ENCODE peak calls at places on chromosomes 11 and 22, in seven cellular contexts. W is dorsolateral prefrontal cortex, I is anterior cingulate cortex, B is neuronal stem cell, X is amniotic epithelial cell, M is esophagus squamous epithelium, Y is Right ventricle myocardium superior. L is an unnamed sample.

GRCh38 chr11:47914743-47915142 is 65.6 kb upstream of the PTPRJ start:
- DNase-seq in W (no peak), M (no peak), I (no peak), Y (no peak), X (peak; percentile 57), B (no peak), L (peak; percentile 40)

GRCh38 chr11:130865772-130866114 is 50.5 kb downstream of the SNX19 start:
- DNase-seq in B (no peak), W (no peak), Y (no peak), M (no peak), I (no peak), X (no peak), L (no peak)

GRCh38 chr22:17083811-17084540 is 824 bp upstream of the IL17RA start:
- DNase-seq in M (no peak), W (no peak), X (no peak), Y (no peak), B (no peak), I (no peak), L (no peak)

GRCh38 chr22:48222742-48223487 is 1460.5 kb downstream of the TBC1D22A start:
- DNase-seq in M (no peak), Y (no peak), B (no peak), W (no peak), X (no peak), I (no peak), L (no peak)

GRCh38 chr11:7548659-7549283 is 35.0 kb downstream of the PPFIBP2 start:
- DNase-seq in X (no peak), M (no peak), W (no peak), Y (no peak), B (no peak), I (no peak), L (peak; percentile 22)

GRCh38 chr11:62553839-62554361 is 7.3 kb upstream of the AHNAK start:
- DNase-seq in X (peak; percentile 81), Y (no peak), I (no peak), M (no peak), B (no peak), W (no peak), L (no peak)

GRCh38 chr11:58057481-58057880 is 26.7 kb downstream of the OR6Q1 start:
- DNase-seq in X (peak; percentile 68), Y (no peak), M (no peak), I (no peak), B (no peak), W (no peak), L (no peak)

GRCh38 chr11:57459112-57460016 is 964 bp upstream of the RTN4RL2 start:
- DNase-seq in W (no peak), Y (no peak), M (no peak), X (no peak), I (no peak), B (no peak), L (no peak)

GRCh38 chr11:47448566-47449427 is at the start of gene RAPSN:
- DNase-seq in B (no peak), W (no peak), Y (peak; percentile 56), M (no peak), X (no peak), I (no peak), L (no peak)

GRCh38 chr22:20979243-20979809 is 2.8 kb upstream of the LZTR1 start:
- DNase-seq in X (peak; percentile 92), W (no peak), M (no peak), Y (peak; percentile 77), I (peak; percentile 31), B (peak; percentile 65), L (peak; percentile 77)

GRCh38 chr11:85826096-85826855 is 15.3 kb upstream of the SYTL2 start:
- DNase-seq in B (no peak), M (no peak), X (peak; percentile 32), W (peak; percentile 81), I (peak; percentile 16), Y (peak; percentile 55), L (peak; percentile 56)

GRCh38 chr11:81644239-81644840 is 1089.3 kb downstream of the FAM181B start:
- DNase-seq in Y (no peak), I (no peak), X (peak; percentile 10), M (no peak), W (no peak), B (peak; percentile 27), L (peak; percentile 20)

GRCh38 chr11:65417702-65418430 is 4.7 kb upstream of the NEAT1 start:
- DNase-seq in W (no peak), X (peak; percentile 34), I (no peak), B (no peak), M (no peak), Y (peak; percentile 69), L (no peak)

GRCh38 chr22:46085831-46086576 is 64.3 kb upstream of the PPARA start:
- DNase-seq in I (no peak), X (peak; percentile 74), M (no peak), Y (peak; percentile 87), B (no peak), W (no peak), L (peak; percentile 53)

GRCh38 chr22:31639640-31640039 is 22.4 kb downstream of the PISD start:
- DNase-seq in W (no peak), B (no peak), X (no peak), I (no peak), M (no peak), Y (no peak), L (no peak)

GRCh38 chr11:2193099-2193886 is 21.7 kb upstream of the TH start:
- DNase-seq in M (no peak), X (no peak), I (no peak), B (no peak), Y (peak; percentile 57), W (no peak), L (peak; percentile 94)

GRCh38 chr11:33779849-33780528 is 5.7 kb upstream of the FBXO3 start:
- DNase-seq in B (no peak), I (no peak), W (no peak), Y (no peak), X (peak; percentile 91), M (no peak), L (no peak)

GRCh38 chr11:134223066-134223465 is 701 bp downstream of the NCAPD3 start:
- DNase-seq in B (no peak), X (no peak), Y (no peak), W (no peak), M (no peak), I (no peak), L (no peak)

GRCh38 chr11:2522636-2523255 is 77.9 kb downstream of the KCNQ1 start:
- DNase-seq in Y (peak; percentile 25), M (no peak), W (peak; percentile 75), I (no peak), X (no peak), B (no peak), L (peak; percentile 1)

GRCh38 chr22:37193629-37194191 is 5.7 kb upstream of the C1QTNF6 start:
- DNase-seq in B (no peak), I (no peak), Y (no peak), W (no peak), M (no peak), X (peak; percentile 12), L (peak; percentile 55)

GRCh38 chr11:35214792-35215193 is 75.8 kb downstream of the CD44 start:
- DNase-seq in X (peak; percentile 86), W (no peak), I (no peak), M (no peak), Y (no peak), B (no peak), L (no peak)

GRCh38 chr22:44570476-44571445 is 72.7 kb upstream of the RTL6 start:
- DNase-seq in B (no peak), W (no peak), I (no peak), M (no peak), X (no peak), Y (no peak), L (no peak)

GRCh38 chr11:12502950-12503579 is 125.7 kb downstream of the PARVA start:
- DNase-seq in M (no peak), X (peak; percentile 16), Y (no peak), B (no peak), W (no peak), I (no peak), L (no peak)

GRCh38 chr11:115390441-115390840 is 113.8 kb downstream of the CADM1 start:
- DNase-seq in B (no peak), Y (no peak), X (no peak), I (no peak), M (no peak), W (no peak), L (no peak)

GRCh38 chr11:124893781-124894401 is 3.8 kb downstream of the ROBO4 start:
- DNase-seq in B (no peak), I (no peak), X (no peak), Y (no peak), M (no peak), W (no peak), L (no peak)

GRCh38 chr11:68142028-68142412 is 20.8 kb upstream of the CHKA start:
- DNase-seq in M (no peak), I (no peak), B (no peak), X (no peak), Y (no peak), W (no peak), L (no peak)